ENCODE peak calls at places on chromosomes 16 and 17, in five cellular contexts. W is colonic mucosa, L is body of pancreas, R is H1, V is tibial nerve. F is an unnamed sample.

GRCh38 chr16:26930776-26931175 is 136.0 kb upstream of the C16orf82 start:
- DNase-seq in W (no peak), L (no peak), R (no peak), V (no peak), F (no peak)

GRCh38 chr16:29154676-29155121 is 169.8 kb downstream of the LAT start:
- DNase-seq in W (no peak), L (no peak), R (no peak), V (no peak), F (no peak)

GRCh38 chr16:24036614-24037013 is 200.8 kb downstream of the PRKCB start:
- DNase-seq in W (peak; percentile 48), L (peak; percentile 33), R (no peak), V (peak; percentile 17), F (peak; percentile 52)

GRCh38 chr17:75689441-75689873 is 22.3 kb downstream of the SAP30BP start:
- DNase-seq in W (no peak), L (no peak), R (no peak), V (no peak), F (no peak)

GRCh38 chr17:28599311-28600184 is 723 bp upstream of the SPAG5 start:
- DNase-seq in W (peak; percentile 78), L (peak; percentile 84), R (no peak), V (peak; percentile 51), F (no peak)

GRCh38 chr17:12549499-12549901 is 116.2 kb upstream of the MYOCD start:
- DNase-seq in W (no peak), L (no peak), R (no peak), V (no peak), F (no peak)

GRCh38 chr16:1786242-1787055 is 3.7 kb downstream of the NUBP2 start:
- DNase-seq in W (peak; percentile 16), L (peak; percentile 5), R (no peak), V (no peak), F (no peak)

GRCh38 chr16:9256196-9256595 is 164.8 kb downstream of the HAPSTR1 start:
- DNase-seq in W (peak; percentile 54), L (peak; percentile 80), R (peak; percentile 58), V (no peak), F (peak; percentile 46)

GRCh38 chr17:67479119-67479517 is 102.0 kb downstream of the PITPNC1 start:
- DNase-seq in W (no peak), L (no peak), R (no peak), V (no peak), F (no peak)

GRCh38 chr17:55458977-55459376 is 37.3 kb upstream of the MMD start:
- DNase-seq in W (no peak), L (no peak), R (no peak), V (no peak), F (no peak)

GRCh38 chr17:64331366-64331765 is 59.3 kb downstream of the PECAM1 start:
- DNase-seq in W (no peak), L (no peak), R (no peak), V (no peak), F (no peak)

GRCh38 chr16:76947694-76948093 is 243.3 kb upstream of the MON1B start:
- DNase-seq in W (no peak), L (no peak), R (no peak), V (no peak), F (no peak)

GRCh38 chr16:81936209-81936608 is 75.1 kb downstream of the SDR42E1 start:
- DNase-seq in W (no peak), L (no peak), R (no peak), V (no peak), F (no peak)

GRCh38 chr16:79171504-79172240 is 428.9 kb downstream of the MAF start:
- DNase-seq in W (no peak), L (no peak), R (no peak), V (no peak), F (no peak)

GRCh38 chr16:64580558-64580957 is 541.3 kb downstream of the CDH11 start:
- DNase-seq in W (no peak), L (no peak), R (peak; percentile 1), V (no peak), F (no peak)

GRCh38 chr17:50125420-50125997 is 4.5 kb downstream of the SAMD14 start:
- DNase-seq in W (no peak), L (no peak), R (no peak), V (no peak), F (no peak)

GRCh38 chr16:11159189-11159588 is 96.8 kb downstream of the SOCS1 start:
- DNase-seq in W (no peak), L (no peak), R (no peak), V (no peak), F (no peak)

GRCh38 chr16:73095142-73095791 is 47.3 kb upstream of the ZFHX3 start:
- DNase-seq in W (no peak), L (peak; percentile 12), R (no peak), V (no peak), F (no peak)

GRCh38 chr16:10087151-10087550 is 95.1 kb downstream of the GRIN2A start:
- DNase-seq in W (no peak), L (no peak), R (no peak), V (no peak), F (no peak)

GRCh38 chr17:68693896-68694295 is 92.7 kb upstream of the FAM20A start:
- DNase-seq in W (no peak), L (no peak), R (no peak), V (no peak), F (no peak)

GRCh38 chr17:59848778-59849177 is 44.0 kb downstream of the TUBD1 start:
- DNase-seq in W (peak; percentile 79), L (peak; percentile 76), R (no peak), V (peak; percentile 70), F (no peak)

GRCh38 chr17:60102632-60103047 is 23.9 kb upstream of the HEATR6 start:
- DNase-seq in W (peak; percentile 25), L (no peak), R (no peak), V (no peak), F (no peak)

GRCh38 chr17:1580979-1581676 is 18.5 kb upstream of the PITPNA start:
- DNase-seq in W (peak; percentile 82), L (peak; percentile 87), R (no peak), V (no peak), F (no peak)

GRCh38 chr16:11248133-11248532 is 7.9 kb downstream of the SOCS1 start:
- DNase-seq in W (no peak), L (no peak), R (no peak), V (no peak), F (no peak)

GRCh38 chr17:66574123-66574522 is 260.8 kb upstream of the CACNG5 start:
- DNase-seq in W (no peak), L (no peak), R (no peak), V (no peak), F (no peak)

GRCh38 chr17:37643829-37644228 is 583 bp upstream of the DDX52 start:
- DNase-seq in W (no peak), L (peak; percentile 51), R (no peak), V (no peak), F (no peak)

GRCh38 chr16:74862743-74863244 is 88.2 kb upstream of the FA2H start:
- DNase-seq in W (no peak), L (no peak), R (no peak), V (peak; percentile 9), F (no peak)

GRCh38 chr16:57475711-57476339 is 10.5 kb downstream of the DOK4 start:
- DNase-seq in W (no peak), L (peak; percentile 31), R (peak; percentile 77), V (no peak), F (peak; percentile 73)

GRCh38 chr17:55436224-55437164 is 14.9 kb upstream of the MMD start:
- DNase-seq in W (no peak), L (no peak), R (no peak), V (no peak), F (no peak)

GRCh38 chr16:11181889-11182279 is 74.1 kb downstream of the SOCS1 start:
- DNase-seq in W (no peak), L (no peak), R (no peak), V (peak; percentile 14), F (no peak)

GRCh38 chr17:64180089-64180488 is 50.1 kb upstream of the ERN1 start:
- DNase-seq in W (no peak), L (no peak), R (no peak), V (no peak), F (no peak)

GRCh38 chr17:193841-194806 is 12.7 kb upstream of the DOC2B start:
- DNase-seq in W (no peak), L (peak; percentile 93), R (no peak), V (no peak), F (no peak)

GRCh38 chr16:2037115-2037514 is 10.4 kb downstream of the NHERF2 start:
- DNase-seq in W (no peak), L (no peak), R (no peak), V (no peak), F (no peak)

GRCh38 chr16:16045311-16045710 is 95.9 kb downstream of the ABCC1 start:
- DNase-seq in W (no peak), L (no peak), R (no peak), V (no peak), F (no peak)

GRCh38 chr17:388087-388486 is 35.5 kb upstream of the RPH3AL start:
- DNase-seq in W (no peak), L (no peak), R (no peak), V (no peak), F (no peak)

GRCh38 chr16:27378871-27379580 is 22.9 kb upstream of the IL21R start:
- DNase-seq in W (no peak), L (no peak), R (no peak), V (no peak), F (no peak)

GRCh38 chr17:82113422-82113821 is 15.4 kb upstream of the FASN start:
- DNase-seq in W (no peak), L (no peak), R (no peak), V (no peak), F (no peak)

GRCh38 chr16:55418586-55418985 is 60.4 kb upstream of the MMP2 start:
- DNase-seq in W (no peak), L (no peak), R (no peak), V (no peak), F (no peak)

GRCh38 chr16:13448346-13448745 is 471.6 kb upstream of the ERCC4 start:
- DNase-seq in W (no peak), L (no peak), R (no peak), V (no peak), F (no peak)
- TF ChIP-seq CTCF in W (no peak), L (no peak), R (no peak), V (no peak), F (no peak)

GRCh38 chr16:85639529-85640253 is 26.6 kb downstream of the GSE1 start:
- DNase-seq in W (no peak), L (peak; percentile 87), R (no peak), V (no peak), F (no peak)
- TF ChIP-seq CTCF in W (no peak), L (peak; percentile 29), R (no peak), V (no peak), F (no peak)

GRCh38 chr16:20676867-20677266 is 20.6 kb downstream of the ACSM1 start:
- DNase-seq in W (no peak), L (no peak), R (no peak), V (no peak), F (no peak)
- TF ChIP-seq CTCF in W (peak; percentile 16), L (peak; percentile 18), R (no peak), V (no peak), F (peak; percentile 45)

GRCh38 chr17:41002814-41003213 is 3.1 kb upstream of the KRTAP3-2 start:
- DNase-seq in W (no peak), L (no peak), R (no peak), V (no peak), F (no peak)

GRCh38 chr17:41008811-41009210 is at the start of gene KRTAP3-1:
- DNase-seq in W (no peak), L (no peak), R (no peak), V (no peak), F (no peak)

GRCh38 chr17:41003926-41004325 is 4.2 kb upstream of the KRTAP3-2 start:
- DNase-seq in W (no peak), L (no peak), R (no peak), V (no peak), F (no peak)

GRCh38 chr17:41001795-41002194 is 2.1 kb upstream of the KRTAP3-2 start:
- DNase-seq in W (no peak), L (no peak), R (no peak), V (no peak), F (no peak)

GRCh38 chr17:41004397-41004796 is 4.5 kb downstream of the KRTAP3-1 start:
- DNase-seq in W (no peak), L (no peak), R (no peak), V (no peak), F (no peak)
- TF ChIP-seq CTCF in W (no peak), L (no peak), R (no peak), V (no peak), F (no peak)

F was measured in neural crest cell.